ENCODE peak calls at places on chromosomes 11 and 22, in ten cellular contexts. B is colonic mucosa, Y is PC-3, K is cardiac muscle cell, X is mesendoderm, H is tibial artery, W is BE2C, U is body of pancreas, P is IMR-90, O is fibroblast of lung. E is an unnamed sample.

GRCh38 chr11:121336279-121336947 is 43.8 kb downstream of the SC5D start:
- DNase-seq in H (no peak), W (no peak), X (no peak), Y (no peak), K (no peak), O (no peak), U (no peak), P (no peak), B (no peak), E (no peak)

GRCh38 chr22:19109198-19110063 is 12.8 kb downstream of the DGCR2 start:
- DNase-seq in O (peak; percentile 72), X (no peak), P (peak; percentile 64), Y (no peak), U (peak; percentile 66), B (no peak), W (no peak), K (no peak), H (peak; percentile 66), E (no peak)

GRCh38 chr11:86176165-86176884 is 68.2 kb upstream of the EED start:
- DNase-seq in H (no peak), U (no peak), B (no peak), O (peak; percentile 53), X (no peak), Y (peak; percentile 4), P (peak; percentile 52), W (no peak), K (no peak), E (no peak)

GRCh38 chr22:23823331-23823791 is 15.4 kb downstream of the DERL3 start:
- DNase-seq in U (no peak), O (no peak), B (no peak), P (no peak), W (no peak), H (no peak), Y (no peak), K (no peak), X (no peak), E (no peak)

GRCh38 chr11:117356126-117356761 is 28.6 kb downstream of the CEP164 start:
- DNase-seq in O (no peak), Y (peak; percentile 6), H (no peak), K (no peak), B (no peak), U (no peak), W (no peak), X (peak; percentile 11), P (no peak), E (no peak)

GRCh38 chr11:114122668-114123067 is 63.2 kb downstream of the ZBTB16 start:
- DNase-seq in Y (no peak), B (no peak), H (no peak), O (no peak), U (no peak), X (no peak), W (no peak), P (no peak), K (no peak), E (no peak)

GRCh38 chr11:47923667-47924066 is 56.7 kb upstream of the PTPRJ start:
- DNase-seq in U (peak; percentile 59), P (peak; percentile 51), W (no peak), H (peak; percentile 71), O (peak; percentile 44), B (no peak), K (peak; percentile 42), Y (no peak), X (no peak), E (no peak)

GRCh38 chr11:5698281-5698680 is 8.7 kb downstream of the TRIM22 start:
- DNase-seq in Y (no peak), P (no peak), W (no peak), O (no peak), K (no peak), H (no peak), U (no peak), X (no peak), B (no peak), E (no peak)

GRCh38 chr11:105071060-105071732 is 26.1 kb upstream of the CARD16 start:
- DNase-seq in O (no peak), Y (no peak), B (no peak), X (no peak), W (no peak), K (no peak), U (no peak), P (no peak), H (no peak), E (no peak)

GRCh38 chr11:1603629-1604028 is 4.6 kb downstream of the KRTAP5-3 start:
- DNase-seq in X (no peak), B (no peak), Y (no peak), P (no peak), K (no peak), W (no peak), H (no peak), O (no peak), U (no peak), E (no peak)

GRCh38 chr11:1604181-1604580 is 4.1 kb downstream of the KRTAP5-3 start:
- DNase-seq in K (no peak), O (no peak), B (no peak), U (no peak), Y (no peak), X (no peak), W (no peak), P (no peak), H (no peak), E (no peak)

GRCh38 chr11:1604711-1605110 is 3.6 kb downstream of the KRTAP5-3 start:
- DNase-seq in H (peak; percentile 42), B (no peak), U (no peak), K (no peak), O (no peak), W (no peak), X (no peak), Y (no peak), P (no peak), E (no peak)

DNA sequence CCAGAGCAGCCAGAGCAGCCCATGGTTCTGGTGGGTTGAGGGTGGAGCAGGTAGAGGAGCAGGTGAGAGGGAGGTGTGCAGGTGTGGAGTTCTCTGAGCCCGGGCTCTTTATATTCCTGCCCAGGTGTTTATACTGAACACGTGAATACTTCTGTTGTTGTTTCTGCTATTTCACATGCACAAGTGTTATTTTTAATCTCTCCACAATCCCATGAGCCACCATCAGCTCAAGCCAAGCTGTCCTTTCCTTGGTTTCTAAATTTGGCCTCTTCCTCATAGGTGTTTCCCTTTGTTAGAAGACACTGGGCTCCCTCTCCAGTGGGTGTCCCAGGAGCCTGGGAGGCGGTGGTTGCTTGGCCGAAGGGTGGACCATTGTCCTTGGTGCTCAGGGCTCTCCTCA is at the start of gene KRTAP5-3:
- DNase-seq in B (no peak), U (no peak), W (no peak), Y (no peak), K (no peak), H (peak; percentile 27), X (no peak), P (no peak), O (no peak), E (no peak)
- H3K27me3 ChIP-seq in B (no peaks in the 10 kb centered on the region), U (no peaks in the 10 kb centered on the region), W (no peaks in the 10 kb centered on the region), Y (peaks cover 20% of the 10 kb centered on the region), K (no peaks in the 10 kb centered on the region), H (no peaks in the 10 kb centered on the region), X (no peaks in the 10 kb centered on the region), P (peaks cover 49% of the 10 kb centered on the region), O (no peaks in the 10 kb centered on the region), E (no peaks in the 10 kb centered on the region)

GRCh38 chr11:91078221-91078620 is 855.4 kb upstream of the CHORDC1 start:
- DNase-seq in Y (peak; percentile 34), X (no peak), U (no peak), B (no peak), O (no peak), W (no peak), P (no peak), H (no peak), K (no peak), E (no peak)
- H3K4me1 ChIP-seq in Y (peaks cover 9% of the 10 kb centered on the region), X (no peaks in the 10 kb centered on the region), U (no peaks in the 10 kb centered on the region), B (no peaks in the 10 kb centered on the region), O (no peaks in the 10 kb centered on the region), W (no peaks in the 10 kb centered on the region), P (no peaks in the 10 kb centered on the region), H (no peaks in the 10 kb centered on the region), K (peaks cover 29% of the 10 kb centered on the region), E (no peaks in the 10 kb centered on the region)

GRCh38 chr22:44935724-44936123 is 74.1 kb downstream of the PHF21B start:
- DNase-seq in P (no peak), W (no peak), U (no peak), X (no peak), K (no peak), O (no peak), H (no peak), B (no peak), Y (no peak), E (no peak)
- H3K27me3 ChIP-seq in P (peaks cover 27% of the 10 kb centered on the region), W (no peaks in the 10 kb centered on the region), U (no peaks in the 10 kb centered on the region), X (no peaks in the 10 kb centered on the region), K (no peaks in the 10 kb centered on the region), O (no peaks in the 10 kb centered on the region), H (no peaks in the 10 kb centered on the region), B (no peaks in the 10 kb centered on the region), Y (peaks cover 3% of the 10 kb centered on the region), E (no peaks in the 10 kb centered on the region)

GRCh38 chr11:11016943-11017342 is 159.1 kb upstream of the ZBED5 start:
- DNase-seq in K (no peak), B (no peak), P (no peak), Y (no peak), W (no peak), U (no peak), X (no peak), H (no peak), O (no peak), E (no peak)
- H3K4me1 ChIP-seq in K (no peaks in the 10 kb centered on the region), B (no peaks in the 10 kb centered on the region), P (no peaks in the 10 kb centered on the region), Y (no peaks in the 10 kb centered on the region), W (no peaks in the 10 kb centered on the region), U (no peaks in the 10 kb centered on the region), X (no peaks in the 10 kb centered on the region), H (no peaks in the 10 kb centered on the region), O (no peaks in the 10 kb centered on the region), E (peaks cover 4% of the 10 kb centered on the region)

DNA sequence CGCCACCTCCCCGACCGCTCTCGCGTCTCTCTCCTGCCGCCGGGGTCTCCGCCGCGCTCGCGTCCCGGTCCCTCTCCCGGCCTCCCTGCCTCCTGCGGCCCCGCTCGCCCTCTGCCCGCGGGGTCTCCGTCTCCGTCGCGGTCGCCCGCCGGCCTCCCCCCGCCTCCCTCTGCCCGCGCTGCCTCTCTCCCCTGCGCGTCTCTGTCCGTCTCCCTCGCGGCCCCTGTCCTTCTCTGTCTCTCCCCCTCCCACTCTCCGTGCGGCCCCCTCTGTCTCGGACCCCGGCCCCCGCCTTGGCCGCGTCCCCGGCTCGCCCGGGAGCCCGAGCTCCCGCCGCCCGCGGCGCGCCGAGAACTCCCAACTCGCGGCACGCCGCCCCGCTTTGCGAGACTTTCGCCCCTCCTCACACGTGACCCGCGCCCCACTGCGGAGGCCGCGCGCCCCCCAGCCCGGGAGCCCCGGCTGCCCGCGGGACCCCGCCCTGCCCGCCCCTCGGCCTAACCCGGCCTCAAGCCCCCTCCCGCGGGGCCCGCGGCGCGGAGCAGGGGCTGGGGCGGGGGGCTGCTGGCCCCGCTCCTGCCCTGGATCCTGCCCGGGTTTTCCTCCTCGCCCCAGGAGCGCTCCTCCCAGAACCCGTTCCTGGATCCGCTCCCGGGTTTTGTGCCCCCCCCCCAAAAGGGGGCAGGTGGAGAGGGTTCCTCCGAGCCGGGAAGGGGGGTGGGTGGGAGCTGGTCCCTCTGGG is 702 bp upstream of the KCNJ4 start:
- DNase-seq in K (peak; percentile 75), P (peak; percentile 26), B (no peak), U (peak; percentile 27), O (peak; percentile 39), Y (no peak), W (peak; percentile 64), H (no peak), X (peak; percentile 56), E (peak; percentile 75)
- H3K27me3 ChIP-seq in K (no peaks in the 10 kb centered on the region), P (peaks cover 90% of the 10 kb centered on the region), B (peaks cover 69% of the 10 kb centered on the region), U (no peaks in the 10 kb centered on the region), O (peaks cover 65% of the 10 kb centered on the region), Y (peaks cover 10% of the 10 kb centered on the region), W (peaks cover 60% of the 10 kb centered on the region), H (peaks cover 7% of the 10 kb centered on the region), X (peaks cover 15% of the 10 kb centered on the region), E (no peaks in the 10 kb centered on the region)